ENCODE peak calls at places on chromosomes 4 and X, in eight cellular contexts. M, G, N, E, Y, X, T and P are unnamed samples.

GRCh38 chr4:38501698-38502097 is 162.3 kb upstream of the KLF3 start:
- DNase-seq in M (no peak), G (no peak), N (no peak), E (no peak), Y (no peak), X (no peak), T (no peak), P (no peak)

GRCh38 chrX:150219374-150220185 is 143.5 kb upstream of the MAMLD1 start:
- DNase-seq in M (peak; percentile 27), G (no peak), N (no peak), E (no peak), Y (no peak), X (no peak), T (no peak), P (no peak)

GRCh38 chrX:8237718-8238117 is 66.7 kb upstream of the VCX2 start:
- DNase-seq in M (no peak), G (no peak), N (no peak), E (no peak), Y (no peak), X (no peak), T (no peak), P (no peak)

GRCh38 chr4:10225096-10225495 is 108.5 kb upstream of the WDR1 start:
- DNase-seq in M (no peak), G (no peak), N (no peak), E (no peak), Y (no peak), X (no peak), T (no peak), P (no peak)

GRCh38 chr4:53116959-53117358 is 248.9 kb downstream of the SCFD2 start:
- DNase-seq in M (peak; percentile 5), G (peak; percentile 64), N (no peak), E (no peak), Y (no peak), X (no peak), T (peak; percentile 55), P (no peak)

GRCh38 chr4:4328840-4329239 is 38.8 kb downstream of the ZBTB49 start:
- DNase-seq in M (no peak), G (no peak), N (no peak), E (no peak), Y (no peak), X (no peak), T (no peak), P (no peak)

GRCh38 chr4:51958199-51958968 is 61.8 kb downstream of the LRRC66 start:
- DNase-seq in M (no peak), G (no peak), N (no peak), E (no peak), Y (no peak), X (no peak), T (no peak), P (no peak)

GRCh38 chr4:69759189-69759604 is 1.2 kb downstream of the SULT1B1 start:
- DNase-seq in M (no peak), G (peak; percentile 32), N (no peak), E (no peak), Y (no peak), X (no peak), T (no peak), P (no peak)

GRCh38 chr4:76420901-76421581 is at the start of gene CCDC158:
- DNase-seq in M (no peak), G (no peak), N (no peak), E (no peak), Y (peak; percentile 52), X (no peak), T (peak; percentile 22), P (no peak)

GRCh38 chr4:21327976-21328700 is 620.4 kb downstream of the KCNIP4 start:
- DNase-seq in M (no peak), G (no peak), N (no peak), E (no peak), Y (no peak), X (no peak), T (no peak), P (no peak)

GRCh38 chrX:1727531-1728027 is 112.7 kb downstream of the ASMT start:
- DNase-seq in M (peak; percentile 3), G (no peak), N (no peak), E (peak; percentile 46), Y (no peak), X (no peak), T (no peak), P (no peak)

GRCh38 chr4:180827193-180827592 is 1416.0 kb upstream of the TENM3 start:
- DNase-seq in M (no peak), G (peak; percentile 49), N (no peak), E (no peak), Y (no peak), X (no peak), T (peak; percentile 47), P (no peak)

GRCh38 chr4:1079711-1080265 is 33.6 kb downstream of the RNF212 start:
- DNase-seq in M (no peak), G (no peak), N (no peak), E (no peak), Y (no peak), X (no peak), T (no peak), P (no peak)

GRCh38 chr4:149512489-149512888 is 303.2 kb downstream of the IQCM start:
- DNase-seq in M (no peak), G (peak; percentile 72), N (no peak), E (no peak), Y (no peak), X (no peak), T (no peak), P (no peak)

GRCh38 chrX:124488412-124489161 is 142.2 kb downstream of the SH2D1A start:
- DNase-seq in M (no peak), G (no peak), N (no peak), E (no peak), Y (no peak), X (no peak), T (no peak), P (no peak)

GRCh38 chrX:78658851-78659744 is at the start of gene RTL3:
- DNase-seq in M (peak; percentile 82), G (peak; percentile 83), N (no peak), E (no peak), Y (no peak), X (no peak), T (no peak), P (no peak)

GRCh38 chr4:149120331-149121014 is 678.3 kb upstream of the NR3C2 start:
- DNase-seq in M (no peak), G (peak; percentile 64), N (no peak), E (no peak), Y (no peak), X (no peak), T (no peak), P (no peak)

GRCh38 chr4:39987505-39987904 is 9.8 kb upstream of the PDS5A start:
- DNase-seq in M (no peak), G (no peak), N (no peak), E (no peak), Y (no peak), X (no peak), T (no peak), P (no peak)

GRCh38 chr4:165597581-165598480 is 219.0 kb downstream of the CPE start:
- DNase-seq in M (no peak), G (no peak), N (no peak), E (no peak), Y (no peak), X (no peak), T (no peak), P (no peak)

GRCh38 chr4:1072830-1073446 is 40.4 kb downstream of the RNF212 start:
- DNase-seq in M (peak; percentile 32), G (peak; percentile 76), N (no peak), E (peak; percentile 71), Y (no peak), X (peak; percentile 13), T (peak; percentile 60), P (no peak)

GRCh38 chr4:73922766-73923630 is 53.8 kb downstream of the CXCL1 start:
- DNase-seq in M (peak; percentile 39), G (peak; percentile 86), N (no peak), E (peak; percentile 15), Y (no peak), X (no peak), T (no peak), P (no peak)

GRCh38 chr4:83819582-83819981 is 283.7 kb downstream of the GPAT3 start:
- DNase-seq in M (no peak), G (no peak), N (no peak), E (no peak), Y (no peak), X (no peak), T (no peak), P (no peak)

GRCh38 chr4:63937961-63938360 is 471.3 kb downstream of the TECRL start:
- DNase-seq in M (no peak), G (peak; percentile 3), N (no peak), E (no peak), Y (no peak), X (no peak), T (peak; percentile 60), P (no peak)